ENCODE peak calls at places on chromosomes 12 and 14, in seven cellular contexts. Z is NCI-H1092, W is left ventricle myocardium inferior, D is MCF 10A, L is cerebellum, V is lower leg skin, S is AG08395. I is an unnamed sample.

GRCh38 chr12:55681142-55682077 is 26.3 kb downstream of the ITGA7 start:
- DNase-seq in Z (no peak), W (peak), D (peak), L (no peak), V (peak), S (peak), I (peak)

GRCh38 chr12:126083931-126084330 is 1018.7 kb downstream of the AACS start:
- DNase-seq in Z (no peak), W (no peak), D (no peak), L (no peak), V (no peak), S (no peak), I (no peak)

GRCh38 chr12:109244043-109244442 is 65.0 kb downstream of the FOXN4 start:
- DNase-seq in Z (no peak), W (no peak), D (no peak), L (no peak), V (no peak), S (no peak), I (no peak)

GRCh38 chr14:92644166-92644565 is 104.3 kb downstream of the LGMN start:
- DNase-seq in Z (no peak), W (no peak), D (peak), L (no peak), V (no peak), S (peak), I (no peak)

GRCh38 chr14:95431199-95432145 is 85.0 kb downstream of the SYNE3 start:
- DNase-seq in Z (no peak), W (no peak), D (peak), L (no peak), V (no peak), S (no peak), I (no peak)

GRCh38 chr12:41345071-41345470 is 157.0 kb downstream of the PDZRN4 start:
- DNase-seq in Z (no peak), W (no peak), D (no peak), L (no peak), V (no peak), S (no peak), I (no peak)

GRCh38 chr12:69173358-69173757 is 66.0 kb upstream of the CPSF6 start:
- DNase-seq in Z (no peak), W (no peak), D (no peak), L (no peak), V (no peak), S (no peak), I (no peak)

GRCh38 chr12:124809878-124810277 is 53.8 kb downstream of the SCARB1 start:
- DNase-seq in Z (no peak), W (no peak), D (peak), L (no peak), V (no peak), S (peak), I (no peak)

GRCh38 chr12:106345739-106346138 is 11.8 kb upstream of the POLR3B start:
- DNase-seq in Z (no peak), W (no peak), D (peak), L (peak), V (no peak), S (peak), I (peak)

GRCh38 chr12:62291888-62292760 is 31.9 kb downstream of the USP15 start:
- DNase-seq in Z (no peak), W (no peak), D (peak), L (no peak), V (no peak), S (no peak), I (no peak)